ENCODE peak calls at places on chromosomes 13 and 19, in nine cellular contexts. U is hepatic stellate cell, S is HFFc6, C is NCI-H1092 treated with DMSO at 0.1 percent for 48 hours, G is ecto neural progenitor cell, M is progenitor cell of endocrine pancreas, H is HEK293T, N is skeletal muscle cell, O is SW 1271. L is an unnamed sample.

GRCh38 chr13:51900471-51900870 is 38.7 kb downstream of the CCDC70 start:
- DNase-seq in G (no peak), S (no peak), C (no peak), U (no peak), O (no peak), H (no peak), N (no peak), M (no peak), L (no peak)

GRCh38 chr13:63433546-63434150 is 2018.0 kb upstream of the PCDH20 start:
- DNase-seq in C (no peak), U (no peak), M (no peak), S (no peak), N (peak), G (no peak), O (no peak), H (no peak), L (no peak)

GRCh38 chr13:70623260-70623659 is 515.0 kb upstream of the KLHL1 start:
- DNase-seq in N (no peak), H (no peak), G (no peak), M (no peak), O (peak), C (peak), S (no peak), U (peak), L (no peak)

GRCh38 chr19:49450405-49450804 is 1.2 kb downstream of the PIH1D1 start:
- DNase-seq in G (no peak), O (no peak), S (no peak), N (no peak), U (no peak), C (no peak), M (no peak), H (no peak), L (no peak)

GRCh38 chr19:46654621-46655152 is 6.3 kb downstream of the DACT3 start:
- DNase-seq in U (no peak), M (no peak), S (no peak), N (no peak), C (no peak), G (peak), H (no peak), O (no peak), L (no peak)

GRCh38 chr19:40778865-40779284 is 828 bp downstream of the RAB4B start:
- DNase-seq in H (no peak), N (no peak), G (no peak), U (no peak), M (no peak), S (no peak), C (no peak), O (no peak), L (no peak)

GRCh38 chr19:4009990-4010807 is 2.7 kb downstream of the PIAS4 start:
- DNase-seq in H (no peak), U (no peak), N (no peak), M (no peak), C (no peak), S (no peak), G (no peak), O (no peak), L (no peak)

GRCh38 chr19:12880551-12881171 is 588 bp downstream of the DNASE2 start:
- DNase-seq in O (peak), H (peak), U (peak), N (no peak), S (no peak), G (no peak), C (no peak), M (no peak), L (no peak)

GRCh38 chr13:111940892-111941291 is 126.1 kb upstream of the SOX1 start:
- DNase-seq in S (no peak), M (no peak), U (no peak), N (no peak), O (no peak), H (no peak), C (no peak), G (peak), L (no peak)

GRCh38 chr19:41939861-41940442 is 11.7 kb upstream of the ERFL start:
- DNase-seq in M (peak), S (no peak), C (no peak), H (no peak), O (no peak), U (peak), N (no peak), G (peak), L (no peak)

GRCh38 chr13:92842145-92842544 is 384.5 kb upstream of the GPC6 start:
- DNase-seq in H (no peak), G (no peak), O (peak), M (no peak), N (peak), U (peak), S (peak), C (no peak), L (no peak)

GRCh38 chr13:34654203-34654602 is 287.9 kb upstream of the NBEA start:
- DNase-seq in G (no peak), M (no peak), N (no peak), U (no peak), O (no peak), C (no peak), S (peak), H (no peak), L (no peak)

GRCh38 chr19:12997225-12997966 is 2.1 kb downstream of the NFIX start:
- DNase-seq in M (no peak), N (no peak), S (no peak), H (no peak), O (no peak), C (no peak), U (no peak), G (no peak), L (no peak)

GRCh38 chr13:79475569-79475968 is 5.4 kb upstream of the NDFIP2 start:
- DNase-seq in G (no peak), U (no peak), O (no peak), M (no peak), H (no peak), C (no peak), S (no peak), N (no peak), L (no peak)

GRCh38 chr19:4930664-4931063 is 21.4 kb downstream of the UHRF1 start:
- DNase-seq in G (no peak), H (no peak), C (no peak), O (no peak), S (no peak), M (no peak), U (no peak), N (no peak), L (no peak)

GRCh38 chr13:98022210-98022609 is 68.7 kb downstream of the IPO5 start:
- DNase-seq in O (peak), N (peak), C (peak), U (peak), S (peak), G (no peak), M (no peak), H (no peak), L (no peak)

GRCh38 chr19:31355330-31356289 is 6.4 kb upstream of the TSHZ3 start:
- DNase-seq in N (no peak), S (no peak), H (no peak), G (no peak), U (no peak), M (no peak), O (no peak), C (no peak), L (peak)

GRCh38 chr13:27824121-27824520 is 31.8 kb downstream of the GSX1 start:
- DNase-seq in O (no peak), H (no peak), M (no peak), C (no peak), S (no peak), U (no peak), G (no peak), N (no peak), L (no peak)

GRCh38 chr13:79812070-79812850 is 331.3 kb downstream of the NDFIP2 start:
- DNase-seq in N (no peak), G (no peak), M (no peak), U (no peak), H (no peak), S (no peak), O (no peak), C (no peak), L (no peak)

GRCh38 chr19:50189326-50189725 is 14.1 kb upstream of the MYH14 start:
- DNase-seq in M (no peak), O (no peak), S (no peak), H (no peak), N (no peak), G (no peak), U (no peak), C (no peak), L (no peak)

GRCh38 chr19:342801-343421 is 1.7 kb downstream of the MIER2 start:
- DNase-seq in C (no peak), O (peak), S (peak), M (no peak), U (peak), N (peak), H (no peak), G (no peak), L (no peak)

GRCh38 chr13:19587635-19588300 is 26.4 kb upstream of the TPTE2 start:
- DNase-seq in U (peak), G (no peak), H (peak), M (no peak), S (peak), C (peak), O (peak), N (no peak), L (peak)

GRCh38 chr19:10899171-10899653 is 27.9 kb downstream of the CARM1 start:
- DNase-seq in M (no peak), N (no peak), H (no peak), G (no peak), S (no peak), O (no peak), U (no peak), C (peak), L (no peak)

GRCh38 chr19:27974082-27974513 is 1238.9 kb downstream of the UQCRFS1 start:
- DNase-seq in H (no peak), N (no peak), S (peak), O (peak), C (peak), M (peak), G (peak), U (no peak), L (no peak)

GRCh38 chr19:6680141-6680540 is 10.2 kb upstream of the TNFSF14 start:
- DNase-seq in H (no peak), C (no peak), M (no peak), G (no peak), N (no peak), S (no peak), O (no peak), U (no peak), L (no peak)

GRCh38 chr13:40453666-40454030 is 212.8 kb downstream of the FOXO1 start:
- DNase-seq in M (no peak), O (no peak), U (no peak), H (no peak), G (no peak), C (no peak), S (no peak), N (no peak), L (no peak)

L was measured in iPS DF 19.7.